ENCODE peak calls at places on chromosomes 13 and 19, in seven cellular contexts. U is H1, O is HCT116, D is GM12878, G is SK-N-SH, N is HepG2, K is K562. V is an unnamed sample.

GRCh38 chr19:14562660-14563589 is 8.9 kb downstream of the NDUFB7 start:
- DNase-seq in U (peak), N (no peak), D (no peak), K (no peak), O (no peak), G (peak), V (no peak)

GRCh38 chr19:58154679-58155648 is 4.4 kb upstream of the ZNF329 start:
- DNase-seq in U (peak), G (peak), N (peak), D (peak), K (peak), O (no peak), V (peak)

GRCh38 chr13:50575138-50575537 is 268.4 kb downstream of the DLEU7 start:
- DNase-seq in N (peak), K (no peak), D (no peak), U (no peak), G (no peak), O (no peak), V (no peak)

GRCh38 chr13:83881031-83881727 is 1.1 kb downstream of the SLITRK1 start:
- DNase-seq in O (no peak), K (no peak), D (no peak), U (no peak), N (no peak), G (no peak), V (no peak)

GRCh38 chr19:6000228-6000847 is 22.4 kb upstream of the RANBP3 start:
- DNase-seq in U (no peak), O (no peak), G (no peak), D (no peak), K (no peak), N (no peak), V (no peak)

GRCh38 chr13:32475403-32475802 is 47.5 kb upstream of the N4BP2L1 start:
- DNase-seq in G (no peak), O (no peak), N (no peak), K (peak), D (no peak), U (no peak), V (peak)

GRCh38 chr13:58018865-58019264 is 387.3 kb downstream of the PCDH17 start:
- DNase-seq in D (no peak), K (no peak), G (no peak), O (no peak), N (no peak), U (no peak), V (no peak)

GRCh38 chr13:74325106-74325505 is 190.9 kb upstream of the KLF12 start:
- DNase-seq in N (peak), U (no peak), D (no peak), G (peak), O (no peak), K (no peak), V (no peak)

GRCh38 chr19:51070334-51070886 is 5.5 kb upstream of the KLK13 start:
- DNase-seq in N (no peak), K (no peak), O (no peak), U (no peak), D (no peak), G (no peak), V (no peak)

GRCh38 chr19:29927944-29928669 is 13.9 kb upstream of the URI1 start:
- DNase-seq in O (no peak), U (no peak), N (peak), D (peak), G (no peak), K (no peak), V (no peak)

GRCh38 chr13:111387945-111388600 is 67.6 kb downstream of the TEX29 start:
- DNase-seq in G (no peak), D (no peak), N (no peak), O (no peak), K (no peak), U (no peak), V (no peak)

GRCh38 chr13:30065181-30065580 is 214.8 kb upstream of the UBL3 start:
- DNase-seq in D (no peak), N (no peak), O (no peak), K (no peak), U (no peak), G (no peak), V (no peak)

GRCh38 chr13:58949646-58950045 is 1214.1 kb downstream of the DIAPH3 start:
- DNase-seq in N (no peak), G (no peak), U (peak), D (no peak), K (no peak), O (no peak), V (no peak)

GRCh38 chr13:22114630-22115311 is 443.9 kb downstream of the FGF9 start:
- DNase-seq in G (no peak), O (no peak), K (no peak), N (no peak), U (no peak), D (peak), V (no peak)

GRCh38 chr19:9219489-9219888 is at the start of gene OR7D4:
- DNase-seq in U (no peak), K (no peak), O (no peak), N (no peak), D (no peak), G (no peak), V (no peak)

GRCh38 chr19:17281391-17282304 is at the start of gene ANKLE1:
- DNase-seq in K (peak), G (peak), U (peak), O (no peak), N (no peak), D (peak), V (no peak)

DNA sequence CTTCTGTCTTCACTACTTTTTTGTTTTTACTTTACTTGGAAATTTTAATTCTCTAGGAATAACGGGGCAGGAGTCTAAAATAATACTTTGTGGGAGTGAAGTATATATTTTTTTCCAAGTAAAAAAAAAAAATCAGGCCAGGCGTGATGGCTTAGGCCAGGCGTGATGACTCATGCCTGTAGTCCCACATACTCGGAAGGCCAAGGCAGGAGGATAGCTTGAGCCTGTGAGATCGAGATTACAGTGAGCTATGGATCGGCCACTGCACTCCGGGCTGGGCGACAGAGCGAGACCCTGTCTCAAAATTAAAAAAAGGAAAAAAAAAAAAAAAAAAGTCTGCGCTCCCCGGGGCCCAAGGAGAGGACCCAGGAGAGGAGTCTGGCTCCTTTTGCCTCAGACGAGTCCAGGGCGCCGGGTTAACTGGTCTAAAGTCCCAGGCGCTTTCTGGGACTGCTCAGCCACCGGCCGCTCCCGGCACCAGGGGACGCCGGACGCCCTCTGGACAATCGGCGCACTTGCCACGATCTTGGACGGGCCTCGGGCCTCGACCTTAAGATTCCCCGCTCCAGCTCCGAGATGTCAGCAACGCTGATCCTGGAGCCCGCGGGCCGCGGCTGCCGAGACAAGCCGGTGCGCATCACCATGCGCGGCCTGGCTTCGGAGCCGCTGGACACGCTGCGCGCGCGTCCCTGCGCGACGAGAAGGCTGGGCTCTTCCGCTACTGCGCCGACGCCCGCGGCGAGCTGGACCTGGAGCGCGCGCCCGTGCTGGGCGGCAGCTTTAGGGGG is 2.7 kb upstream of the ZFP82 start:
- DNase-seq in K (no peak), N (no peak), D (no peak), G (peak), O (no peak), U (no peak), V (peak)
- TF ChIP-seq JUND in K (peak), N (no peak), D (no peak), G (no peak), O (no peak), U (peak), V (no peak)

GRCh38 chr19:1017115-1017905 is 3.6 kb downstream of the TMEM259 start:
- DNase-seq in G (no peak), K (peak), N (no peak), U (no peak), D (no peak), O (no peak), V (peak)
- TF ChIP-seq JUND in G (no peak), K (no peak), N (no peak), U (no peak), D (no peak), O (no peak), V (no peak)

DNA sequence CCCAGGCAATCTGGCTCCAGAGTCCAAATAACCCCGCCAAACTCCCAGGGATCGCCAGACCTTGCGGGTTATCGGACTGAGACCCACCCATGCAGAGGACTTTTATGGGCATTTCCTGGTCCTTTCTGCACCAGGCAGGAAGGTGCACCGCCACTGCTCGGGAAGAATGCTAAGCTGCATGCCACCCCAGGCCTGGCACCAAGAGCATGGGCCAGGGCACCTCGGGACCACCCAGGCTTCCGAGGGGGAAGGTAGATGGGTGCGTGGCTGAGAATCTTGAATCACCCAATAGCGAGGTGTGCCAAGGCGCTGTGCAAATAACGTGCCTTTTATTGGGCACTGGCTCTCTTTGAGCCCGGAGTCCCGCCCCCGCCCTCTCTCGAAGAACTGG is 422 bp upstream of the ZNF575 start:
- DNase-seq in G (peak), O (peak), U (no peak), N (no peak), K (no peak), D (no peak), V (peak)
- TF ChIP-seq JUND in G (no peak), O (no peak), U (no peak), N (no peak), K (no peak), D (no peak), V (no peak)

DNA sequence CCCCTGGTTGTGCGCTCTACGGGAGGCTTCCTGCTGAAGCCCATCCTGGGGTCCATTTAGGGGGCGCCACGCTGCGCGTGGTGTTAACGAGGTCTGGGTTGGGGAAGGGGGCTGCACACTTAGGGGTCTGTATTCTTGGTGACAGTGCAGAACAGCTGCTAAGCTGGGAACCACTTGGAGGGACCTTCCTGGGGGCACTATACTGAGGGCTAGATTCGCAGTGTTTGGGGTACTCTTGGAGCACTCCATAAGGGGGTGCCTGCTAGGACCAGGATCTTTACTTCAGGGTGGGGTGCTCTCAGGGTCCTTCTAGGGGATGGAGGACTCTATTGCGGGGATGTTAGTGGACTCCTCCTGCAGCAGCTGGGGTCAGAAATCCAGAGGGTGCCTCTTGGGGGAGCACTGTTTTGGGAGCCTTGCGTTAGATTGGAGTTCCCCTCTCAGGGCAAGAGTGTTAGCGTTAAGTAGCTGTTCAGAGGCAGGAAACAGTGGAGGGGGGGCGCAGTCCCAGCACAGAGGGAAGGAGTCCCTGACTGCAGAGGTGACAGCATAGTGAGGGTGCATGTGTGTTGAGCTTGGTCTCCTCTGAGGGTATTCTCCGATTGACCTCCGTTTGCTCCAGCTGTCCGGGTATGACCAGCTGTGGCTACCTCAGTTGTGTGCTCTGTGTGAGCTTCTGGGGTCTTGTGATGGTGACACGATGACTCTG is 1.1 kb downstream of the PDE4A start:
- DNase-seq in O (no peak), G (no peak), N (no peak), K (no peak), U (no peak), D (no peak), V (no peak)
- TF ChIP-seq JUND in O (no peak), G (no peak), N (no peak), K (no peak), U (no peak), D (no peak), V (no peak)

GRCh38 chr13:85411608-85412007 is 387.6 kb downstream of the SLITRK6 start:
- DNase-seq in K (no peak), G (no peak), D (no peak), O (no peak), U (no peak), N (no peak), V (no peak)
- TF ChIP-seq JUND in K (no peak), G (no peak), D (no peak), O (no peak), U (no peak), N (no peak), V (no peak)